ENCODE peak calls at places on chromosomes 6 and 20, in nine cellular contexts. One of them, this sample, is unnamed.

GRCh38 chr20:41984031-41984430 is 365.9 kb upstream of the CHD6 start:
- DNase-seq in MV-4-11: no peak
- DNase-seq in H54: no peak
- DNase-seq in pulmonary artery endothelial cell: no peak
- DNase-seq in fibroblast of mammary gland: no peak
- DNase-seq in stimulated activated CD4-positive, alpha-beta T cell treated with anti-CD3 and anti-CD28 coated beads, Interleukin-12 subunit alpha, Interleukin-12 subunit beta, amount 100 ng/mL, for 4 hours: no peak
- DNase-seq in GM10248: no peak
- DNase-seq in iPS-NIHi11: no peak
- DNase-seq in left ventricle myocardium superior: no peak
- DNase-seq in this sample: no peak

GRCh38 chr6:52575490-52575868 is 1.4 kb downstream of the TRAM2 start:
- DNase-seq in MV-4-11: no peak
- DNase-seq in H54: no peak
- DNase-seq in pulmonary artery endothelial cell: no peak
- DNase-seq in fibroblast of mammary gland: no peak
- DNase-seq in stimulated activated CD4-positive, alpha-beta T cell treated with anti-CD3 and anti-CD28 coated beads, Interleukin-12 subunit alpha, Interleukin-12 subunit beta, amount 100 ng/mL, for 4 hours: no peak
- DNase-seq in GM10248: no peak
- DNase-seq in iPS-NIHi11: no peak
- DNase-seq in left ventricle myocardium superior: no peak
- DNase-seq in this sample: no peak

GRCh38 chr6:153526479-153526878 is 395.4 kb upstream of the RGS17 start:
- DNase-seq in MV-4-11: no peak
- DNase-seq in H54: no peak
- DNase-seq in pulmonary artery endothelial cell: no peak
- DNase-seq in fibroblast of mammary gland: no peak
- DNase-seq in stimulated activated CD4-positive, alpha-beta T cell treated with anti-CD3 and anti-CD28 coated beads, Interleukin-12 subunit alpha, Interleukin-12 subunit beta, amount 100 ng/mL, for 4 hours: no peak
- DNase-seq in GM10248: no peak
- DNase-seq in iPS-NIHi11: no peak
- DNase-seq in left ventricle myocardium superior: no peak
- DNase-seq in this sample: no peak

GRCh38 chr6:167350731-167351655 is 26.1 kb downstream of the TTLL2 start:
- DNase-seq in MV-4-11: peak; percentile 47
- DNase-seq in H54: peak; percentile 25
- DNase-seq in pulmonary artery endothelial cell: peak; percentile 24
- DNase-seq in fibroblast of mammary gland: peak; percentile 49
- DNase-seq in stimulated activated CD4-positive, alpha-beta T cell treated with anti-CD3 and anti-CD28 coated beads, Interleukin-12 subunit alpha, Interleukin-12 subunit beta, amount 100 ng/mL, for 4 hours: peak; percentile 85
- DNase-seq in GM10248: peak; percentile 61
- DNase-seq in iPS-NIHi11: peak; percentile 76
- DNase-seq in left ventricle myocardium superior: peak; percentile 77
- DNase-seq in this sample: peak; percentile 25

GRCh38 chr6:42459888-42460287 is 8.2 kb upstream of the TRERF1 start:
- DNase-seq in MV-4-11: no peak
- DNase-seq in H54: no peak
- DNase-seq in pulmonary artery endothelial cell: no peak
- DNase-seq in fibroblast of mammary gland: no peak
- DNase-seq in stimulated activated CD4-positive, alpha-beta T cell treated with anti-CD3 and anti-CD28 coated beads, Interleukin-12 subunit alpha, Interleukin-12 subunit beta, amount 100 ng/mL, for 4 hours: no peak
- DNase-seq in GM10248: no peak
- DNase-seq in iPS-NIHi11: no peak
- DNase-seq in left ventricle myocardium superior: no peak
- DNase-seq in this sample: no peak

GRCh38 chr6:169162968-169163903 is 90.4 kb downstream of the THBS2 start:
- DNase-seq in MV-4-11: peak; percentile 48
- DNase-seq in H54: peak; percentile 85
- DNase-seq in pulmonary artery endothelial cell: peak; percentile 92
- DNase-seq in fibroblast of mammary gland: peak; percentile 100
- DNase-seq in stimulated activated CD4-positive, alpha-beta T cell treated with anti-CD3 and anti-CD28 coated beads, Interleukin-12 subunit alpha, Interleukin-12 subunit beta, amount 100 ng/mL, for 4 hours: no peak
- DNase-seq in GM10248: no peak
- DNase-seq in iPS-NIHi11: no peak
- DNase-seq in left ventricle myocardium superior: no peak
- DNase-seq in this sample: peak; percentile 23

GRCh38 chr6:134267917-134268361 is 50.0 kb downstream of the SGK1 start:
- DNase-seq in MV-4-11: no peak
- DNase-seq in H54: no peak
- DNase-seq in pulmonary artery endothelial cell: no peak
- DNase-seq in fibroblast of mammary gland: no peak
- DNase-seq in stimulated activated CD4-positive, alpha-beta T cell treated with anti-CD3 and anti-CD28 coated beads, Interleukin-12 subunit alpha, Interleukin-12 subunit beta, amount 100 ng/mL, for 4 hours: no peak
- DNase-seq in GM10248: no peak
- DNase-seq in iPS-NIHi11: peak; percentile 58
- DNase-seq in left ventricle myocardium superior: no peak
- DNase-seq in this sample: no peak

GRCh38 chr20:44787299-44787698 is 23.0 kb downstream of the RIMS4 start:
- DNase-seq in MV-4-11: no peak
- DNase-seq in H54: no peak
- DNase-seq in pulmonary artery endothelial cell: no peak
- DNase-seq in fibroblast of mammary gland: no peak
- DNase-seq in stimulated activated CD4-positive, alpha-beta T cell treated with anti-CD3 and anti-CD28 coated beads, Interleukin-12 subunit alpha, Interleukin-12 subunit beta, amount 100 ng/mL, for 4 hours: no peak
- DNase-seq in GM10248: no peak
- DNase-seq in iPS-NIHi11: no peak
- DNase-seq in left ventricle myocardium superior: no peak
- DNase-seq in this sample: no peak

GRCh38 chr6:54057068-54057467 is 54.2 kb upstream of the MLIP start:
- DNase-seq in MV-4-11: no peak
- DNase-seq in H54: no peak
- DNase-seq in pulmonary artery endothelial cell: no peak
- DNase-seq in fibroblast of mammary gland: no peak
- DNase-seq in stimulated activated CD4-positive, alpha-beta T cell treated with anti-CD3 and anti-CD28 coated beads, Interleukin-12 subunit alpha, Interleukin-12 subunit beta, amount 100 ng/mL, for 4 hours: no peak
- DNase-seq in GM10248: no peak
- DNase-seq in iPS-NIHi11: no peak
- DNase-seq in left ventricle myocardium superior: no peak
- DNase-seq in this sample: no peak

GRCh38 chr6:109167557-109167956 is 72.2 kb downstream of the CEP57L1 start:
- DNase-seq in MV-4-11: no peak
- DNase-seq in H54: no peak
- DNase-seq in pulmonary artery endothelial cell: no peak
- DNase-seq in fibroblast of mammary gland: no peak
- DNase-seq in stimulated activated CD4-positive, alpha-beta T cell treated with anti-CD3 and anti-CD28 coated beads, Interleukin-12 subunit alpha, Interleukin-12 subunit beta, amount 100 ng/mL, for 4 hours: no peak
- DNase-seq in GM10248: no peak
- DNase-seq in iPS-NIHi11: no peak
- DNase-seq in left ventricle myocardium superior: no peak
- DNase-seq in this sample: no peak

GRCh38 chr6:17458971-17459370 is 65.6 kb downstream of the CAP2 start:
- DNase-seq in MV-4-11: no peak
- DNase-seq in H54: no peak
- DNase-seq in pulmonary artery endothelial cell: no peak
- DNase-seq in fibroblast of mammary gland: no peak
- DNase-seq in stimulated activated CD4-positive, alpha-beta T cell treated with anti-CD3 and anti-CD28 coated beads, Interleukin-12 subunit alpha, Interleukin-12 subunit beta, amount 100 ng/mL, for 4 hours: no peak
- DNase-seq in GM10248: no peak
- DNase-seq in iPS-NIHi11: no peak
- DNase-seq in left ventricle myocardium superior: no peak
- DNase-seq in this sample: no peak

GRCh38 chr6:31701666-31702420 is 1.3 kb downstream of the ABHD16A start:
- DNase-seq in MV-4-11: no peak
- DNase-seq in H54: no peak
- DNase-seq in pulmonary artery endothelial cell: no peak
- DNase-seq in fibroblast of mammary gland: peak; percentile 40
- DNase-seq in stimulated activated CD4-positive, alpha-beta T cell treated with anti-CD3 and anti-CD28 coated beads, Interleukin-12 subunit alpha, Interleukin-12 subunit beta, amount 100 ng/mL, for 4 hours: no peak
- DNase-seq in GM10248: no peak
- DNase-seq in iPS-NIHi11: no peak
- DNase-seq in left ventricle myocardium superior: peak; percentile 55
- DNase-seq in this sample: no peak

GRCh38 chr20:58713801-58714339 is 21.3 kb downstream of the NPEPL1 start:
- DNase-seq in MV-4-11: no peak
- DNase-seq in H54: no peak
- DNase-seq in pulmonary artery endothelial cell: no peak
- DNase-seq in fibroblast of mammary gland: no peak
- DNase-seq in stimulated activated CD4-positive, alpha-beta T cell treated with anti-CD3 and anti-CD28 coated beads, Interleukin-12 subunit alpha, Interleukin-12 subunit beta, amount 100 ng/mL, for 4 hours: no peak
- DNase-seq in GM10248: peak; percentile 7
- DNase-seq in iPS-NIHi11: no peak
- DNase-seq in left ventricle myocardium superior: no peak
- DNase-seq in this sample: no peak

GRCh38 chr20:9015984-9016324 is 52.9 kb upstream of the PLCB4 start:
- DNase-seq in MV-4-11: no peak
- DNase-seq in H54: no peak
- DNase-seq in pulmonary artery endothelial cell: no peak
- DNase-seq in fibroblast of mammary gland: peak; percentile 53
- DNase-seq in stimulated activated CD4-positive, alpha-beta T cell treated with anti-CD3 and anti-CD28 coated beads, Interleukin-12 subunit alpha, Interleukin-12 subunit beta, amount 100 ng/mL, for 4 hours: no peak
- DNase-seq in GM10248: no peak
- DNase-seq in iPS-NIHi11: no peak
- DNase-seq in left ventricle myocardium superior: no peak
- DNase-seq in this sample: no peak

GRCh38 chr6:148118303-148118702 is 224.3 kb upstream of the SASH1 start:
- DNase-seq in MV-4-11: no peak
- DNase-seq in H54: no peak
- DNase-seq in pulmonary artery endothelial cell: no peak
- DNase-seq in fibroblast of mammary gland: no peak
- DNase-seq in stimulated activated CD4-positive, alpha-beta T cell treated with anti-CD3 and anti-CD28 coated beads, Interleukin-12 subunit alpha, Interleukin-12 subunit beta, amount 100 ng/mL, for 4 hours: no peak
- DNase-seq in GM10248: no peak
- DNase-seq in iPS-NIHi11: no peak
- DNase-seq in left ventricle myocardium superior: no peak
- DNase-seq in this sample: no peak

GRCh38 chr6:31568537-31568961 is 3.5 kb upstream of the LTA start:
- DNase-seq in MV-4-11: peak; percentile 90
- DNase-seq in H54: no peak
- DNase-seq in pulmonary artery endothelial cell: no peak
- DNase-seq in fibroblast of mammary gland: no peak
- DNase-seq in stimulated activated CD4-positive, alpha-beta T cell treated with anti-CD3 and anti-CD28 coated beads, Interleukin-12 subunit alpha, Interleukin-12 subunit beta, amount 100 ng/mL, for 4 hours: no peak
- DNase-seq in GM10248: peak; percentile 74
- DNase-seq in iPS-NIHi11: no peak
- DNase-seq in left ventricle myocardium superior: no peak
- DNase-seq in this sample: no peak

GRCh38 chr20:38202982-38203293 is 37.9 kb upstream of the TGM2 start:
- DNase-seq in MV-4-11: no peak
- DNase-seq in H54: no peak
- DNase-seq in pulmonary artery endothelial cell: no peak
- DNase-seq in fibroblast of mammary gland: no peak
- DNase-seq in stimulated activated CD4-positive, alpha-beta T cell treated with anti-CD3 and anti-CD28 coated beads, Interleukin-12 subunit alpha, Interleukin-12 subunit beta, amount 100 ng/mL, for 4 hours: no peak
- DNase-seq in GM10248: no peak
- DNase-seq in iPS-NIHi11: no peak
- DNase-seq in left ventricle myocardium superior: no peak
- DNase-seq in this sample: no peak

GRCh38 chr6:20117474-20117873 is 94.8 kb downstream of the MBOAT1 start:
- DNase-seq in MV-4-11: no peak
- DNase-seq in H54: peak; percentile 13
- DNase-seq in pulmonary artery endothelial cell: no peak
- DNase-seq in fibroblast of mammary gland: no peak
- DNase-seq in stimulated activated CD4-positive, alpha-beta T cell treated with anti-CD3 and anti-CD28 coated beads, Interleukin-12 subunit alpha, Interleukin-12 subunit beta, amount 100 ng/mL, for 4 hours: no peak
- DNase-seq in GM10248: peak; percentile 45
- DNase-seq in iPS-NIHi11: peak; percentile 54
- DNase-seq in left ventricle myocardium superior: no peak
- DNase-seq in this sample: no peak

GRCh38 chr6:100134297-100134696 is 140.3 kb upstream of the MCHR2 start:
- DNase-seq in MV-4-11: no peak
- DNase-seq in H54: no peak
- DNase-seq in pulmonary artery endothelial cell: no peak
- DNase-seq in fibroblast of mammary gland: no peak
- DNase-seq in stimulated activated CD4-positive, alpha-beta T cell treated with anti-CD3 and anti-CD28 coated beads, Interleukin-12 subunit alpha, Interleukin-12 subunit beta, amount 100 ng/mL, for 4 hours: no peak
- DNase-seq in GM10248: no peak
- DNase-seq in iPS-NIHi11: no peak
- DNase-seq in left ventricle myocardium superior: no peak
- DNase-seq in this sample: no peak

This sample was measured in glomerular endothelial cell.